ENCODE peak calls at places on chromosome 22, in five cellular contexts. H, P, T, I and S are unnamed samples.

GRCh38 chr22:42286205-42286604 is 15.8 kb upstream of the TCF20 start:
- DNase-seq in H (no peak), P (no peak), T (no peak), I (no peak), S (no peak)

GRCh38 chr22:23841736-23842404 is 3.1 kb upstream of the DERL3 start:
- DNase-seq in H (no peak), P (no peak), T (no peak), I (no peak), S (no peak)

GRCh38 chr22:21621891-21622623 is 7.8 kb downstream of the YDJC start:
- DNase-seq in H (no peak), P (no peak), T (no peak), I (no peak), S (no peak)

GRCh38 chr22:19592464-19592863 is 68.3 kb upstream of the CLDN5 start:
- DNase-seq in H (no peak), P (no peak), T (no peak), I (no peak), S (no peak)

GRCh38 chr22:41822289-41823057 is 10.4 kb upstream of the SREBF2 start:
- DNase-seq in H (no peak), P (no peak), T (no peak), I (no peak), S (no peak)

GRCh38 chr22:18968011-18968749 is 32.1 kb upstream of the PRODH start:
- DNase-seq in H (peak; percentile 76), P (peak; percentile 56), T (no peak), I (no peak), S (no peak)

GRCh38 chr22:22076361-22076760 is 93.8 kb upstream of the TOP3B start:
- DNase-seq in H (no peak), P (no peak), T (no peak), I (no peak), S (no peak)

GRCh38 chr22:40023226-40023925 is 28.6 kb downstream of the FAM83F start:
- DNase-seq in H (no peak), P (no peak), T (no peak), I (no peak), S (no peak)

GRCh38 chr22:17920992-17921650 is 103.2 kb downstream of the MICAL3 start:
- DNase-seq in H (no peak), P (peak; percentile 3), T (no peak), I (no peak), S (no peak)

GRCh38 chr22:27032121-27032761 is 374.9 kb downstream of the MIAT start:
- DNase-seq in H (peak; percentile 12), P (peak; percentile 77), T (peak; percentile 40), I (peak; percentile 60), S (no peak)

GRCh38 chr22:50271519-50271970 is 1.4 kb upstream of the MAPK11 start:
- DNase-seq in H (peak; percentile 90), P (peak; percentile 86), T (peak; percentile 75), I (peak; percentile 87), S (peak; percentile 71)

GRCh38 chr22:30694171-30694637 is 470 bp upstream of the OSBP2 start:
- DNase-seq in H (peak; percentile 77), P (peak; percentile 66), T (peak; percentile 72), I (peak; percentile 65), S (peak; percentile 40)

GRCh38 chr22:23534201-23534850 is 45.8 kb downstream of the IGLL1 start:
- DNase-seq in H (no peak), P (peak; percentile 83), T (no peak), I (no peak), S (no peak)

GRCh38 chr22:29006346-29006745 is 55.3 kb downstream of the C22orf31 start:
- DNase-seq in H (no peak), P (no peak), T (no peak), I (no peak), S (no peak)

GRCh38 chr22:29003975-29004646 is 57.5 kb downstream of the C22orf31 start:
- DNase-seq in H (peak; percentile 53), P (no peak), T (no peak), I (peak; percentile 33), S (no peak)

GRCh38 chr22:29004647-29005371 is 56.8 kb downstream of the C22orf31 start:
- DNase-seq in H (peak; percentile 65), P (peak; percentile 60), T (peak; percentile 42), I (peak; percentile 55), S (peak; percentile 43)

GRCh38 chr22:29002603-29003002 is 59.0 kb downstream of the C22orf31 start:
- DNase-seq in H (no peak), P (no peak), T (no peak), I (peak; percentile 50), S (peak; percentile 20)

GRCh38 chr22:29003552-29003951 is 58.1 kb downstream of the C22orf31 start:
- DNase-seq in H (no peak), P (no peak), T (no peak), I (no peak), S (no peak)
- H3K4me3 ChIP-seq in H (no peak overlapping the region), P (no peak overlapping the region), T (no peak overlapping the region), I (no peak overlapping the region), S (no peak overlapping the region)

DNA sequence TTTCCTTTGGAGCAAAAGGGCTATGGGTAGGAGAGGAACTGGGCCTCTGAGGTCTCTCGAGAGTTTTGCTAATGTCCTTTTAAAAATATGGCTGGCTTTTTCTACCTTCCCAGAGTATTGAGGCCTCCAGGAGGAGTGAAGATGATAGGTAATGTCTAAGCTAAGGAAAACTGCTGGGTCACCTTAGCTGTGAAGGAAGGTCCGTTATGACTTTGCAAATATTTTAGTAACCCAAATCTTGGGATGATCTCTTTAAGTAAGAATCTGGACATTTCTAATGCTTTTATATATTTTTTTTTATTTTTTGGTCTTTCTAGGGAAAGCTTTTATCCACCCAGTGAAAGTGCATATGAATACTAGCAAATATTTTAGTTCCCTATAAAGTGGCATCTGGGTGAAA is 60.9 kb upstream of the SYN3 start:
- DNase-seq in H (no peak), P (no peak), T (no peak), I (no peak), S (no peak)
- H3K27me3 ChIP-seq in H (no peaks in the 10 kb centered on the region), P (no peaks in the 10 kb centered on the region), T (no peaks in the 10 kb centered on the region), I (no peaks in the 10 kb centered on the region), S (no peaks in the 10 kb centered on the region)

DNA sequence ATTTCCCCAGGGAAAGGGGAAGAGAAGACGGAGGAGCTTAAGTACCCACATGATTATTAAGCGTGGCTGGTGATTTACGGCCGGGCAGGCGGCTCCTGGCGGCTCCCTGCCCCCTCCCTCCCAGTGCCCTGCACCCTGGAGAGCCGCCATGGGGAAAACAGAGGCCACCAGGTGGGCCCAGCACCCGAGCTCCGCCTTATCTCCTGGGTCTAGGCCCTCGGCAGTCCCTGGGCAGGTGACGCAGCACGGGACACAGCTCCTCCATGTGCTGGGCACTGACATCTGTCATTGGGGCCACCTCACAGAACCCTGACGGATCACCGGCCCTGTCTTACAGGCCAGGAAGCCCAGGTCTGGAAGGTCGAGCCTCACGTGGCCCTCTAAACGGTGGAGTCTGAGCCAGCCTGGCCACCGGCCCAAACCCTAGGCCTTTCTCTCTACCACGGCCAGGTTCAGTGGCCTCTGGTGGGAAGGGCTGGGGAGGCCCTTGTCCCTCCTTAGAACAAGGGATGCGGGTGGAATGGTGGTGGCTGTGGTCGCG is 60.2 kb upstream of the PPARA start:
- DNase-seq in H (no peak), P (peak; percentile 78), T (peak; percentile 70), I (peak; percentile 37), S (peak; percentile 60)
- H3K4me3 ChIP-seq in H (no peak overlapping the region), P (peak overlapping the region; percentile 29), T (no peak overlapping the region), I (no peak overlapping the region), S (peak overlapping the region; percentile 96)

GRCh38 chr22:36612458-36612857 is 83.5 kb upstream of the EIF3D start:
- DNase-seq in H (no peak), P (no peak), T (no peak), I (no peak), S (no peak)

GRCh38 chr22:36619797-36620390 is 83.7 kb downstream of the CACNG2 start:
- DNase-seq in H (no peak), P (no peak), T (no peak), I (no peak), S (no peak)

GRCh38 chr22:36613958-36614357 is 85.0 kb upstream of the EIF3D start:
- DNase-seq in H (no peak), P (no peak), T (no peak), I (no peak), S (no peak)

GRCh38 chr22:36617694-36618522 is 85.6 kb downstream of the CACNG2 start:
- DNase-seq in H (no peak), P (no peak), T (no peak), I (no peak), S (no peak)

GRCh38 chr22:36616682-36617081 is 86.9 kb downstream of the CACNG2 start:
- DNase-seq in H (no peak), P (no peak), T (no peak), I (no peak), S (no peak)
- H3K27me3 ChIP-seq in H (peaks cover 36% of the 10 kb centered on the region), P (no peaks in the 10 kb centered on the region), T (no peaks in the 10 kb centered on the region), I (no peaks in the 10 kb centered on the region), S (peaks cover 62% of the 10 kb centered on the region)

GRCh38 chr22:38312261-38312800 is 4.9 kb downstream of the CSNK1E start:
- DNase-seq in H (no peak), P (peak; percentile 31), T (no peak), I (no peak), S (no peak)
- H3K4me3 ChIP-seq in H (no peak overlapping the region), P (no peak overlapping the region), T (no peak overlapping the region), I (no peak overlapping the region), S (peak overlapping the region; percentile 83)

DNA sequence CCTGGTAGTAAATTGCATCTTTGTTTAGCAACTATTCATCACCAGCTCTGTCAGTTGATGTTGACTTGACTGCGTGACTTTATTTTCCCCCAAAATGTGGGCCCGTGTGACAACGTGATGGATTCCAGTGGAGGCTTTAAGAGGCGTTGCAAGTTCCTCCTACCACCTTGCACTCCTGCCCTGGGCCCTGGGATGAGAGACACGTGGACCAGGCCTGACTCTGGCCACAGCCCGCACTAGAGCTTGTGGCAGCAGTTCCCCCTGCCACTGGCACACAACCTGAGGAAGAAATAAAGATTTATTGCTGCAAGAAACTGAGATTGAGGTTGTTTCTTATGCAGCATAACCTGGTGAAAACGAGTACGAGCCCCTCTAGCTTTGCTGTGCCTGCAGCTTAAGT is 31.9 kb downstream of the RASD2 start:
- DNase-seq in H (no peak), P (no peak), T (no peak), I (no peak), S (no peak)
- H3K27me3 ChIP-seq in H (no peaks in the 10 kb centered on the region), P (no peaks in the 10 kb centered on the region), T (no peaks in the 10 kb centered on the region), I (no peaks in the 10 kb centered on the region), S (peaks cover 12% of the 10 kb centered on the region)

GRCh38 chr22:25282671-25283561 is 63.5 kb downstream of the CRYBB2 start:
- DNase-seq in H (no peak), P (no peak), T (no peak), I (peak; percentile 10), S (no peak)

GRCh38 chr22:25281675-25282345 is 62.4 kb downstream of the CRYBB2 start:
- DNase-seq in H (no peak), P (no peak), T (no peak), I (no peak), S (no peak)

GRCh38 chr22:25282346-25282670 is 62.9 kb downstream of the CRYBB2 start:
- DNase-seq in H (no peak), P (no peak), T (no peak), I (peak; percentile 8), S (no peak)
- H3K4me3 ChIP-seq in H (no peak overlapping the region), P (no peak overlapping the region), T (no peak overlapping the region), I (no peak overlapping the region), S (peak overlapping the region; percentile 45)